ENCODE peak calls at places on chromosomes 3 and 15, in eight cellular contexts. Z is cardiac fibroblast, R is islet precursor cell, F is activated T-cell treated with anti-CD3 and anti-CD28 coated beads for 1 hour, S is amniotic stem cell, K is left ventricle myocardium inferior, Q is GM20000, U is AG08396. C is an unnamed sample.

GRCh38 chr3:54999159-54999558 is 71.3 kb upstream of the LRTM1 start:
- DNase-seq in K (no peak), S (peak), F (no peak), Z (peak), Q (no peak), R (peak), U (peak), C (peak)

GRCh38 chr15:44726568-44727461 is 9.5 kb upstream of the TRIM69 start:
- DNase-seq in K (no peak), U (peak), F (peak), R (peak), Z (peak), S (peak), Q (peak), C (peak)

GRCh38 chr15:90211440-90212168 is 10.5 kb downstream of the SEMA4B start:
- DNase-seq in S (peak), Z (peak), Q (no peak), K (no peak), U (no peak), R (peak), F (no peak), C (no peak)

GRCh38 chr3:48399387-48400172 is 27.6 kb downstream of the FBXW12 start:
- DNase-seq in K (no peak), S (no peak), U (peak), R (no peak), Q (peak), F (no peak), Z (no peak), C (peak)

GRCh38 chr3:120469440-120470415 is 18.9 kb upstream of the FSTL1 start:
- DNase-seq in U (peak), Q (no peak), S (no peak), K (no peak), F (no peak), R (peak), Z (no peak), C (no peak)

GRCh38 chr3:127628788-127629456 is at the start of gene PODXL2:
- DNase-seq in K (peak), U (peak), R (peak), F (no peak), S (peak), Z (peak), Q (peak), C (peak)

GRCh38 chr3:14808502-14809266 is 10.1 kb upstream of the FGD5 start:
- DNase-seq in K (no peak), S (no peak), Q (no peak), R (no peak), U (no peak), F (no peak), Z (no peak), C (no peak)

GRCh38 chr3:139715736-139716135 is 38.0 kb upstream of the NMNAT3 start:
- DNase-seq in Q (no peak), Z (no peak), S (no peak), F (no peak), K (no peak), R (no peak), U (no peak), C (peak)

GRCh38 chr15:40893019-40893723 is 1.1 kb upstream of the VPS18 start:
- DNase-seq in R (no peak), Q (no peak), S (no peak), Z (no peak), U (no peak), K (no peak), F (no peak), C (no peak)

GRCh38 chr3:57127849-57128566 is 37.1 kb downstream of the IL17RD start:
- DNase-seq in F (no peak), Q (no peak), S (peak), R (peak), K (no peak), U (no peak), Z (peak), C (no peak)

GRCh38 chr3:153026026-153026425 is 136.0 kb upstream of the RAP2B start:
- DNase-seq in F (no peak), Z (peak), Q (no peak), R (no peak), S (no peak), U (no peak), K (no peak), C (peak)

GRCh38 chr3:133872161-133872560 is 23.5 kb downstream of the RAB6B start:
- DNase-seq in S (no peak), Z (no peak), R (no peak), U (no peak), K (no peak), Q (no peak), F (no peak), C (no peak)